ENCODE peak calls at places on chromosomes 7 and 10, in four cellular contexts. S, X, T and B are unnamed samples.

GRCh38 chr10:29987471-29987870 is 71.9 kb downstream of the JCAD start:
- DNase-seq in S (peak; percentile 26), X (no peak), T (no peak), B (no peak)

GRCh38 chr7:55521543-55522267 is 50.6 kb downstream of the VOPP1 start:
- DNase-seq in S (no peak), X (no peak), T (no peak), B (no peak)

GRCh38 chr7:52749880-52750279 is 285.6 kb upstream of the POM121L12 start:
- DNase-seq in S (no peak), X (peak; percentile 85), T (no peak), B (no peak)

GRCh38 chr10:12841826-12842225 is 159.7 kb downstream of the CCDC3 start:
- DNase-seq in S (no peak), X (no peak), T (no peak), B (no peak)

GRCh38 chr10:127737563-127738511 is 852 bp downstream of the FOXI2 start:
- DNase-seq in S (no peak), X (peak; percentile 72), T (no peak), B (no peak)

GRCh38 chr10:13219685-13220670 is 14.2 kb downstream of the UCMA start:
- DNase-seq in S (peak; percentile 39), X (peak; percentile 80), T (no peak), B (peak; percentile 4)

GRCh38 chr7:135620980-135621850 is 41.1 kb upstream of the STMP1 start:
- DNase-seq in S (peak; percentile 94), X (peak; percentile 55), T (peak; percentile 39), B (peak; percentile 95)

GRCh38 chr10:121595321-121595805 is 2.9 kb downstream of the FGFR2 start:
- DNase-seq in S (no peak), X (no peak), T (no peak), B (no peak)

GRCh38 chr7:86645174-86645566 is 1.5 kb downstream of the GRM3 start:
- DNase-seq in S (no peak), X (peak; percentile 66), T (no peak), B (no peak)

GRCh38 chr7:31022726-31023125 is 29.4 kb upstream of the ADCYAP1R1 start:
- DNase-seq in S (no peak), X (peak; percentile 70), T (no peak), B (no peak)

GRCh38 chr10:11209810-11210141 is 192.1 kb downstream of the CELF2 start:
- DNase-seq in S (no peak), X (peak; percentile 29), T (no peak), B (no peak)

GRCh38 chr10:130045801-130046321 is 64.8 kb downstream of the C10orf143 start:
- DNase-seq in S (no peak), X (no peak), T (no peak), B (no peak)

GRCh38 chr7:158876984-158877383 is 20.6 kb downstream of the DYNC2I1 start:
- DNase-seq in S (no peak), X (peak; percentile 13), T (no peak), B (no peak)

GRCh38 chr7:154484406-154484805 is 432.2 kb downstream of the DPP6 start:
- DNase-seq in S (no peak), X (peak; percentile 62), T (no peak), B (no peak)

GRCh38 chr10:673492-673891 is 16.0 kb downstream of the DIP2C start:
- DNase-seq in S (no peak), X (peak; percentile 5), T (no peak), B (no peak)

GRCh38 chr7:132065193-132065972 is 509.0 kb upstream of the PODXL start:
- DNase-seq in S (peak; percentile 95), X (no peak), T (no peak), B (peak; percentile 96)

GRCh38 chr7:114422478-114423217 is 8.0 kb downstream of the FOXP2 start:
- DNase-seq in S (no peak), X (no peak), T (no peak), B (no peak)

GRCh38 chr10:92238586-92239098 is 52.2 kb downstream of the CPEB3 start:
- DNase-seq in S (peak; percentile 84), X (peak; percentile 46), T (no peak), B (peak; percentile 87)

GRCh38 chr7:95867309-95867708 is 95.0 kb downstream of the DYNC1I1 start:
- DNase-seq in S (no peak), X (peak; percentile 59), T (no peak), B (no peak)

GRCh38 chr7:4139656-4140320 is 542.3 kb upstream of the FOXK1 start:
- DNase-seq in S (no peak), X (no peak), T (no peak), B (no peak)

GRCh38 chr10:32386623-32387022 is 39.7 kb upstream of the EPC1 start:
- DNase-seq in S (peak; percentile 65), X (no peak), T (no peak), B (peak; percentile 7)